ENCODE peak calls at places on chromosomes 13 and 19, in ten cellular contexts. X, G, S, M, B, U, E, D, K and Q are unnamed samples.
A peak's percentile ranks its signal among the peaks of the same experiment; 100 is the strongest.

GRCh38 chr19:11247391-11247790 is 8.0 kb downstream of the ANGPTL8 start:
- DNase-seq in X (no peak), G (no peak), S (peak; percentile 28), M (no peak), B (no peak), U (no peak), E (no peak), D (no peak), K (no peak), Q (no peak)

GRCh38 chr13:43780666-43781065 is 6.1 kb downstream of the ENOX1 start:
- DNase-seq in X (no peak), G (no peak), S (no peak), M (no peak), B (no peak), U (no peak), E (no peak), D (peak; percentile 19), K (no peak), Q (no peak)

GRCh38 chr13:36148436-36148835 is 17.3 kb upstream of the DCLK1 start:
- DNase-seq in X (peak; percentile 38), G (no peak), S (no peak), M (no peak), B (no peak), U (no peak), E (no peak), D (no peak), K (no peak), Q (no peak)

GRCh38 chr13:77506874-77507273 is 28.6 kb upstream of the SCEL start:
- DNase-seq in X (peak; percentile 51), G (no peak), S (no peak), M (no peak), B (no peak), U (no peak), E (no peak), D (no peak), K (no peak), Q (no peak)

GRCh38 chr19:36267061-36267845 is 52.3 kb downstream of the ZNF146 start:
- DNase-seq in X (no peak), G (no peak), S (no peak), M (no peak), B (no peak), U (no peak), E (no peak), D (no peak), K (no peak), Q (no peak)

GRCh38 chr13:82330499-82330898 is 1551.8 kb downstream of the SLITRK1 start:
- DNase-seq in X (peak; percentile 20), G (no peak), S (no peak), M (no peak), B (no peak), U (no peak), E (no peak), D (peak; percentile 22), K (no peak), Q (no peak)

GRCh38 chr13:51814825-51815650 is 11.1 kb upstream of the DHRS12 start:
- DNase-seq in X (peak; percentile 82), G (no peak), S (peak; percentile 81), M (peak; percentile 56), B (no peak), U (peak; percentile 43), E (peak; percentile 56), D (peak; percentile 80), K (no peak), Q (no peak)

GRCh38 chr13:103640617-103641016 is 574.4 kb upstream of the SLC10A2 start:
- DNase-seq in X (no peak), G (no peak), S (no peak), M (no peak), B (no peak), U (no peak), E (no peak), D (no peak), K (no peak), Q (no peak)

GRCh38 chr13:49833402-49833801 is 40.9 kb upstream of the KPNA3 start:
- DNase-seq in X (no peak), G (no peak), S (no peak), M (no peak), B (no peak), U (no peak), E (no peak), D (no peak), K (no peak), Q (no peak)

GRCh38 chr19:33603377-33603776 is 18.4 kb upstream of the CHST8 start:
- DNase-seq in X (no peak), G (no peak), S (no peak), M (no peak), B (no peak), U (no peak), E (no peak), D (no peak), K (no peak), Q (no peak)

GRCh38 chr13:111630411-111630810 is 310.0 kb downstream of the TEX29 start:
- DNase-seq in X (no peak), G (no peak), S (no peak), M (no peak), B (no peak), U (no peak), E (no peak), D (no peak), K (no peak), Q (no peak)

GRCh38 chr13:65555973-65556372 is 1674.2 kb downstream of the PCDH9 start:
- DNase-seq in X (no peak), G (no peak), S (no peak), M (no peak), B (no peak), U (no peak), E (no peak), D (no peak), K (no peak), Q (no peak)

GRCh38 chr13:80050252-80050651 is 290.7 kb downstream of the SPRY2 start:
- DNase-seq in X (no peak), G (no peak), S (no peak), M (no peak), B (no peak), U (no peak), E (no peak), D (no peak), K (no peak), Q (no peak)

GRCh38 chr19:2015611-2015950 is at the start of gene BTBD2:
- DNase-seq in X (peak; percentile 85), G (no peak), S (peak; percentile 59), M (no peak), B (no peak), U (peak; percentile 44), E (peak; percentile 45), D (no peak), K (no peak), Q (no peak)

GRCh38 chr19:6740589-6741348 is 1.3 kb downstream of the TRIP10 start:
- DNase-seq in X (peak; percentile 70), G (no peak), S (peak; percentile 48), M (peak; percentile 56), B (no peak), U (no peak), E (no peak), D (peak; percentile 84), K (no peak), Q (no peak)

GRCh38 chr19:45424191-45425058 is 708 bp upstream of the ERCC1 start:
- DNase-seq in X (peak; percentile 91), G (no peak), S (peak; percentile 57), M (no peak), B (no peak), U (peak; percentile 39), E (no peak), D (peak; percentile 78), K (peak; percentile 93), Q (no peak)